ENCODE peak calls at places on chromosomes 12 and 14, in five cellular contexts. One of them, this sample, is unnamed.

GRCh38 chr14:96145116-96145864 is 59.3 kb upstream of the BDKRB2 start:
- DNase-seq in AG04450: peak
- DNase-seq in heart right ventricle: no peak
- DNase-seq in lower lobe of right lung: no peak
- DNase-seq in CD8-positive, alpha-beta T cell: no peak
- DNase-seq in this sample: no peak

GRCh38 chr14:86714575-86714974 is 1184.6 kb downstream of the FLRT2 start:
- DNase-seq in heart right ventricle: no peak
- DNase-seq in CD8-positive, alpha-beta T cell: no peak
- DNase-seq in lower lobe of right lung: no peak
- DNase-seq in AG04450: no peak
- DNase-seq in this sample: no peak

GRCh38 chr12:116381744-116382455 is 104.4 kb upstream of the MED13L start:
- DNase-seq in CD8-positive, alpha-beta T cell: no peak
- DNase-seq in AG04450: peak
- DNase-seq in lower lobe of right lung: no peak
- DNase-seq in heart right ventricle: no peak
- DNase-seq in this sample: no peak

GRCh38 chr12:42834062-42834461 is 244.5 kb upstream of the PRICKLE1 start:
- DNase-seq in CD8-positive, alpha-beta T cell: no peak
- DNase-seq in heart right ventricle: no peak
- DNase-seq in AG04450: no peak
- DNase-seq in lower lobe of right lung: no peak
- DNase-seq in this sample: no peak

GRCh38 chr14:97995571-97995970 is 1198.4 kb downstream of the VRK1 start:
- DNase-seq in heart right ventricle: no peak
- DNase-seq in lower lobe of right lung: no peak
- DNase-seq in CD8-positive, alpha-beta T cell: no peak
- DNase-seq in AG04450: no peak
- DNase-seq in this sample: no peak

GRCh38 chr14:100285021-100285912 is 21.0 kb downstream of the SLC25A29 start:
- DNase-seq in lower lobe of right lung: peak
- DNase-seq in AG04450: no peak
- DNase-seq in heart right ventricle: peak
- DNase-seq in CD8-positive, alpha-beta T cell: peak
- DNase-seq in this sample: peak

GRCh38 chr12:121990692-121991603 is 30.7 kb upstream of the BCL7A start:
- DNase-seq in heart right ventricle: no peak
- DNase-seq in AG04450: no peak
- DNase-seq in CD8-positive, alpha-beta T cell: no peak
- DNase-seq in lower lobe of right lung: no peak
- DNase-seq in this sample: peak

GRCh38 chr14:34981743-34982420 is 910 bp upstream of the SRP54 start:
- DNase-seq in AG04450: peak
- DNase-seq in CD8-positive, alpha-beta T cell: peak
- DNase-seq in heart right ventricle: no peak
- DNase-seq in lower lobe of right lung: no peak
- DNase-seq in this sample: no peak

GRCh38 chr12:84329933-84330332 is 582.7 kb downstream of the SLC6A15 start:
- DNase-seq in CD8-positive, alpha-beta T cell: no peak
- DNase-seq in heart right ventricle: no peak
- DNase-seq in AG04450: no peak
- DNase-seq in lower lobe of right lung: no peak
- DNase-seq in this sample: no peak

GRCh38 chr14:32571995-32572866 is 243.1 kb downstream of the AKAP6 start:
- DNase-seq in lower lobe of right lung: no peak
- DNase-seq in AG04450: no peak
- DNase-seq in heart right ventricle: no peak
- DNase-seq in CD8-positive, alpha-beta T cell: no peak
- DNase-seq in this sample: no peak

GRCh38 chr14:87332001-87332400 is 661.0 kb downstream of the GALC start:
- DNase-seq in heart right ventricle: no peak
- DNase-seq in lower lobe of right lung: no peak
- DNase-seq in AG04450: peak
- DNase-seq in CD8-positive, alpha-beta T cell: no peak
- DNase-seq in this sample: no peak

GRCh38 chr12:103676863-103677262 is 89.8 kb downstream of the STAB2 start:
- DNase-seq in CD8-positive, alpha-beta T cell: no peak
- DNase-seq in lower lobe of right lung: no peak
- DNase-seq in heart right ventricle: no peak
- DNase-seq in AG04450: no peak
- DNase-seq in this sample: no peak

GRCh38 chr12:61610143-61610542 is 650.1 kb upstream of the USP15 start:
- DNase-seq in heart right ventricle: no peak
- DNase-seq in CD8-positive, alpha-beta T cell: no peak
- DNase-seq in lower lobe of right lung: no peak
- DNase-seq in AG04450: no peak
- DNase-seq in this sample: no peak

GRCh38 chr12:6767592-6768384 is 1.6 kb downstream of the PTMS start:
- DNase-seq in AG04450: no peak
- DNase-seq in heart right ventricle: no peak
- DNase-seq in CD8-positive, alpha-beta T cell: no peak
- DNase-seq in lower lobe of right lung: no peak
- DNase-seq in this sample: no peak

GRCh38 chr12:113310489-113310888 is 24.4 kb downstream of the SLC8B1 start:
- DNase-seq in AG04450: no peak
- DNase-seq in lower lobe of right lung: no peak
- DNase-seq in CD8-positive, alpha-beta T cell: no peak
- DNase-seq in heart right ventricle: no peak
- DNase-seq in this sample: no peak

GRCh38 chr12:3559601-3560294 is 68.7 kb downstream of the PRMT8 start:
- DNase-seq in lower lobe of right lung: no peak
- DNase-seq in CD8-positive, alpha-beta T cell: no peak
- DNase-seq in AG04450: no peak
- DNase-seq in heart right ventricle: no peak
- DNase-seq in this sample: no peak

GRCh38 chr14:89027097-89027740 is 202.8 kb downstream of the TTC8 start:
- DNase-seq in lower lobe of right lung: peak
- DNase-seq in CD8-positive, alpha-beta T cell: peak
- DNase-seq in AG04450: no peak
- DNase-seq in heart right ventricle: peak
- DNase-seq in this sample: peak

GRCh38 chr14:34699873-34700621 is 14.3 kb downstream of the CFL2 start:
- DNase-seq in lower lobe of right lung: no peak
- DNase-seq in CD8-positive, alpha-beta T cell: no peak
- DNase-seq in heart right ventricle: no peak
- DNase-seq in AG04450: peak
- DNase-seq in this sample: no peak

GRCh38 chr12:54680374-54680773 is 32.2 kb upstream of the DCD start:
- DNase-seq in heart right ventricle: no peak
- DNase-seq in AG04450: no peak
- DNase-seq in CD8-positive, alpha-beta T cell: no peak
- DNase-seq in lower lobe of right lung: no peak
- DNase-seq in this sample: no peak

GRCh38 chr12:47740536-47741339 is 15.4 kb upstream of the ENDOU start:
- DNase-seq in lower lobe of right lung: no peak
- DNase-seq in CD8-positive, alpha-beta T cell: no peak
- DNase-seq in heart right ventricle: peak
- DNase-seq in AG04450: no peak
- DNase-seq in this sample: peak

GRCh38 chr12:25202139-25202538 is 7.1 kb downstream of the ETFRF1 start:
- DNase-seq in AG04450: no peak
- DNase-seq in heart right ventricle: no peak
- DNase-seq in lower lobe of right lung: no peak
- DNase-seq in CD8-positive, alpha-beta T cell: no peak
- DNase-seq in this sample: no peak

GRCh38 chr14:30621954-30622830 is at the start of gene SCFD1:
- DNase-seq in CD8-positive, alpha-beta T cell: peak
- DNase-seq in heart right ventricle: peak
- DNase-seq in lower lobe of right lung: peak
- DNase-seq in AG04450: peak
- DNase-seq in this sample: peak

GRCh38 chr12:76490763-76491162 is 68.8 kb downstream of the OSBPL8 start:
- DNase-seq in heart right ventricle: no peak
- DNase-seq in AG04450: no peak
- DNase-seq in lower lobe of right lung: no peak
- DNase-seq in CD8-positive, alpha-beta T cell: no peak
- DNase-seq in this sample: no peak

GRCh38 chr12:49748800-49749199 is 7.4 kb downstream of the TMBIM6 start:
- DNase-seq in CD8-positive, alpha-beta T cell: no peak
- DNase-seq in heart right ventricle: no peak
- DNase-seq in lower lobe of right lung: no peak
- DNase-seq in AG04450: no peak
- DNase-seq in this sample: no peak

GRCh38 chr14:77709412-77709811 is 1.5 kb downstream of the SLIRP start:
- DNase-seq in heart right ventricle: no peak
- DNase-seq in lower lobe of right lung: no peak
- DNase-seq in CD8-positive, alpha-beta T cell: no peak
- DNase-seq in AG04450: no peak
- DNase-seq in this sample: no peak

DNA sequence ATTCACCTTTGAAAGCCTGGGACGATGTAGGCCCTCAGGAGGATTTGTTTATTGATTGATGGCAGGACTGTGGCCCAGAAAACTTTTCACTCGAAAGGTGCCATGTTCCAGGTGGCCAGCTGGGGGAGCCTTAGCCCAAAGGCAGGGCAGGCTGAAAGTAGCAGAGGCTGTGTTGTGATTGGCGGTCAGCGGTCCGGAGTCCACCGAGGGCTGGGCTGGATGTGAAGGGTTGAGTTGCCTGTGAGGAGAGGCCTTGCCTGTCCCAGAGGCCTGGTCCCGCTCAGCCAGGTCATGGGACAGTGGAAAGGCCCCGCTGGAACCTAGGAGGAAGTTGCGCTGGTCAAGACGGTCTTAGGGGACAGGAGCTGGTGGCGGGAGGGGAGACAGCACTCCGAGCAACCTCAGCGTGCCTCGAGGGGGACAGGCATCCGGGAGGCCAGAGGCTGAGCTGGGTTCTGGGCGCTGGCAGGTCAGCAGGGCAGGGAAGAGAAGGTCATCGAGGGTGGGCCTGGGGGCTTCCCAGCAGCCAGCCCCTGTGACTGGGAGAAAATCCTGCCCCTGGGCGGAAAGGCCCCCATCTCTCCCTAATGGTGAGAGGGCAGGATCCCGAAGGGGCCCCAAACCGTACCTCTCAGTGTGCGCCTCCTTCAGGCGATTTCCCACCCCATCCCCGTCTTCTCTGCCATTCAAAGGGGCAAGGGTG is 26.3 kb downstream of the CMA1 start:
- DNase-seq in lower lobe of right lung: peak
- DNase-seq in heart right ventricle: peak
- DNase-seq in AG04450: no peak
- DNase-seq in CD8-positive, alpha-beta T cell: no peak
- DNase-seq in this sample: peak
- TF ChIP-seq CTCF in lower lobe of right lung: peak
- TF ChIP-seq CTCF in heart right ventricle: peak
- TF ChIP-seq CTCF in AG04450: peak
- TF ChIP-seq CTCF in CD8-positive, alpha-beta T cell: no peak
- TF ChIP-seq CTCF in this sample: peak

GRCh38 chr12:123242083-123242904 is 9.1 kb downstream of the MTRFR start:
- DNase-seq in CD8-positive, alpha-beta T cell: peak
- DNase-seq in AG04450: no peak
- DNase-seq in lower lobe of right lung: no peak
- DNase-seq in heart right ventricle: no peak
- DNase-seq in this sample: no peak

GRCh38 chr12:123238330-123238682 is 5.1 kb downstream of the MTRFR start:
- DNase-seq in heart right ventricle: no peak
- DNase-seq in CD8-positive, alpha-beta T cell: no peak
- DNase-seq in lower lobe of right lung: no peak
- DNase-seq in AG04450: no peak
- DNase-seq in this sample: no peak

GRCh38 chr12:123233505-123234299 is 466 bp downstream of the MTRFR start:
- DNase-seq in CD8-positive, alpha-beta T cell: no peak
- DNase-seq in AG04450: no peak
- DNase-seq in lower lobe of right lung: no peak
- DNase-seq in heart right ventricle: no peak
- DNase-seq in this sample: peak

GRCh38 chr12:123238961-123239360 is 5.7 kb downstream of the MTRFR start:
- DNase-seq in CD8-positive, alpha-beta T cell: no peak
- DNase-seq in AG04450: no peak
- DNase-seq in lower lobe of right lung: no peak
- DNase-seq in heart right ventricle: no peak
- DNase-seq in this sample: no peak

GRCh38 chr12:123237646-123238329 is 4.6 kb downstream of the MTRFR start:
- DNase-seq in heart right ventricle: peak
- DNase-seq in lower lobe of right lung: peak
- DNase-seq in CD8-positive, alpha-beta T cell: peak
- DNase-seq in AG04450: peak
- DNase-seq in this sample: peak
- H3K4me3 ChIP-seq in heart right ventricle: no peak
- H3K4me3 ChIP-seq in lower lobe of right lung: no peak
- H3K4me3 ChIP-seq in CD8-positive, alpha-beta T cell: peak
- H3K4me3 ChIP-seq in AG04450: no peak
- H3K4me3 ChIP-seq in this sample: peak

DNA sequence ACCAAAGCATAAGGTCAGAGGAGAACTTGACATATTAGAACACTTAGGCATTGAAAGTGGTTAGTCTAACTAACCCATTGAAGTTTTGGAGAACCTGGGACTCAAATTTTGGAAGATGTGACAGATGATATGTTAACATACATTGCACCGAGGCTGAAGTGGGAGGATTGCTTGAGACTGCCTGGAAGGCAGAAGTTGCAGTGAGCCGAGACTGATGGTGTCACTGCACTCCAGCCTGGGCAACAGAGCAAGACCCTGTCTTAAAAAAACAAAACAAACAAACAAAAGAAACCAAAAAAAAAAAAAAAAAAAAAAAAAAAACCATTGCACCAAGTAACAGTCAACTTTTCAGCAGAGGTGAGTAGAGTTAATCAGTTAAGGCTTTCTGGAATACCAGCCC is 3.6 kb upstream of the DHRS7 start:
- DNase-seq in CD8-positive, alpha-beta T cell: no peak
- DNase-seq in AG04450: no peak
- DNase-seq in lower lobe of right lung: no peak
- DNase-seq in heart right ventricle: no peak
- DNase-seq in this sample: no peak
- TF ChIP-seq CTCF in CD8-positive, alpha-beta T cell: no peak
- TF ChIP-seq CTCF in AG04450: no peak
- TF ChIP-seq CTCF in lower lobe of right lung: no peak
- TF ChIP-seq CTCF in heart right ventricle: no peak
- TF ChIP-seq CTCF in this sample: no peak

GRCh38 chr12:92702754-92703679 is at the start of gene PLEKHG7:
- DNase-seq in CD8-positive, alpha-beta T cell: no peak
- DNase-seq in AG04450: no peak
- DNase-seq in lower lobe of right lung: no peak
- DNase-seq in heart right ventricle: no peak
- DNase-seq in this sample: peak

GRCh38 chr12:92701441-92701840 is 1.3 kb upstream of the PLEKHG7 start:
- DNase-seq in CD8-positive, alpha-beta T cell: no peak
- DNase-seq in lower lobe of right lung: no peak
- DNase-seq in heart right ventricle: no peak
- DNase-seq in AG04450: no peak
- DNase-seq in this sample: no peak

GRCh38 chr12:92706594-92706993 is 3.8 kb downstream of the PLEKHG7 start:
- DNase-seq in AG04450: no peak
- DNase-seq in lower lobe of right lung: no peak
- DNase-seq in heart right ventricle: no peak
- DNase-seq in CD8-positive, alpha-beta T cell: no peak
- DNase-seq in this sample: no peak

GRCh38 chr12:92707926-92708325 is 5.1 kb downstream of the PLEKHG7 start:
- DNase-seq in heart right ventricle: no peak
- DNase-seq in lower lobe of right lung: no peak
- DNase-seq in CD8-positive, alpha-beta T cell: no peak
- DNase-seq in AG04450: no peak
- DNase-seq in this sample: no peak

DNA sequence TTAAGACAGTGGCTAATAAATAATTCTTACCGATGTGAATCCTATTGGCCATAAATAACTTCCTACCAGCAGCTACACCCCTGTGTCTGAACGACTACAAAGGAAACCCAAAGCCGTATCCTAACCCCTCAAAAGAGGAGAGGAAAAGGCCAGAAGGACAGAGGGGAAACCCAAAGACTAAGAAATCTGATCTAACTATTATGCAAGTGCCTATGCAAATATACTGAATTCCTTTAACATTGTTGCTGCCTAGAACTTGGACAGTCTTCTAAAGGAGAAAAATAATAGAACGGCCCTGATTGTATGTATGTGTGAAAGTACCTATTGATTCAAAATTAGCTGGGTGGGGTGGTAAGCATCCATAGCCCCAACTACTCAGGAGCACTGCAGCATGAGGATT is 988 bp downstream of the PLEKHG7 start:
- DNase-seq in AG04450: no peak
- DNase-seq in CD8-positive, alpha-beta T cell: no peak
- DNase-seq in heart right ventricle: no peak
- DNase-seq in lower lobe of right lung: no peak
- DNase-seq in this sample: no peak
- H3K4me3 ChIP-seq in AG04450: no peak
- H3K4me3 ChIP-seq in CD8-positive, alpha-beta T cell: no peak
- H3K4me3 ChIP-seq in heart right ventricle: no peak
- H3K4me3 ChIP-seq in lower lobe of right lung: no peak
- H3K4me3 ChIP-seq in this sample: peak